ENCODE peak calls at places on chromosomes 1 and 21, in ten cellular contexts. S is NCI-H1092; A is nephron progenitor cell; F is stimulated activated CD8-positive, alpha-beta memory T cell treated with anti-CD3 and anti-CD28 coated beads, Interleukin-2, amount 100 ng/mL, for 48 hours; U is Peyer's patch; O is activated T-helper 1 cell treated with anti-CD3 and anti-CD28 coated beads, Interleukin-12 subunit alpha, Interleukin-12 subunit beta, Interleukin-2, Interleukin-4 antibody, amounts not matched to agents 30 ng/mL and 10 ng/mL and 1 ng/mL, durations not matched to agents 14 hours and 24 hours and 36 hours; T is Jurkat, Clone E6-1; W is GM12864; V is midbrain; I is NCI-H748 treated with DMSO at 0.1 percent for 48 hours. L is an unnamed sample.

GRCh38 chr1:179779645-179780272 is 36.7 kb downstream of the FAM163A start:
- DNase-seq in A (no peak), V (no peak), F (no peak), T (no peak), O (no peak), S (peak), U (no peak), I (no peak), W (no peak), L (no peak)

GRCh38 chr1:230186003-230186863 is 119.2 kb downstream of the GALNT2 start:
- DNase-seq in V (no peak), W (no peak), F (no peak), U (no peak), T (no peak), S (peak), O (no peak), I (peak), A (no peak), L (no peak)

GRCh38 chr21:21034046-21034445 is 35.8 kb downstream of the NCAM2 start:
- DNase-seq in O (no peak), T (no peak), S (no peak), F (no peak), A (no peak), V (no peak), W (no peak), I (no peak), U (no peak), L (no peak)

GRCh38 chr1:230812568-230812967 is 55.8 kb downstream of the C1orf198 start:
- DNase-seq in O (no peak), U (no peak), I (no peak), W (no peak), F (no peak), S (no peak), A (no peak), V (no peak), T (no peak), L (no peak)

GRCh38 chr1:32338637-32339145 is 2.7 kb upstream of the MARCKSL1 start:
- DNase-seq in T (no peak), I (no peak), U (no peak), S (no peak), O (no peak), A (no peak), V (no peak), W (no peak), F (no peak), L (no peak)

GRCh38 chr1:111334169-111334568 is 43.5 kb downstream of the CHIA start:
- DNase-seq in I (no peak), F (no peak), S (peak), W (peak), A (no peak), U (peak), O (peak), V (peak), T (peak), L (peak)

GRCh38 chr1:31460027-31460426 is 47.0 kb downstream of the SERINC2 start:
- DNase-seq in O (no peak), F (no peak), A (no peak), W (no peak), T (no peak), I (no peak), V (no peak), S (no peak), U (no peak), L (no peak)

GRCh38 chr1:85612704-85613361 is 32.3 kb downstream of the CCN1 start:
- DNase-seq in S (no peak), W (no peak), O (no peak), A (no peak), V (no peak), I (no peak), F (no peak), U (no peak), T (peak), L (no peak)

GRCh38 chr1:149931212-149931805 is 3.7 kb upstream of the SF3B4 start:
- DNase-seq in S (no peak), F (no peak), W (no peak), U (no peak), V (no peak), A (no peak), T (no peak), I (no peak), O (no peak), L (no peak)

GRCh38 chr1:219239518-219239917 is 65.8 kb downstream of the LYPLAL1 start:
- DNase-seq in A (no peak), I (no peak), S (no peak), V (no peak), U (no peak), W (no peak), O (no peak), F (no peak), T (no peak), L (no peak)

GRCh38 chr1:203666621-203667020 is 40.0 kb downstream of the ATP2B4 start:
- DNase-seq in U (no peak), I (no peak), O (no peak), W (no peak), V (no peak), T (no peak), S (no peak), A (no peak), F (no peak), L (no peak)

GRCh38 chr1:106876384-106876783 is 180.1 kb upstream of the PRMT6 start:
- DNase-seq in F (no peak), V (peak), W (no peak), S (no peak), O (no peak), U (no peak), I (no peak), T (no peak), A (no peak), L (no peak)

GRCh38 chr1:173424137-173424536 is 53.0 kb upstream of the PRDX6 start:
- DNase-seq in O (no peak), W (no peak), F (no peak), S (no peak), V (no peak), T (no peak), U (no peak), I (no peak), A (no peak), L (no peak)

GRCh38 chr1:245687636-245688535 is 533.1 kb downstream of the KIF26B start:
- DNase-seq in S (no peak), V (no peak), U (no peak), F (no peak), T (no peak), I (no peak), O (no peak), W (no peak), A (peak), L (no peak)

GRCh38 chr1:19361231-19362147 is 49.4 kb downstream of the SLC66A1 start:
- DNase-seq in I (no peak), U (no peak), F (no peak), O (no peak), W (no peak), S (no peak), T (peak), A (no peak), V (no peak), L (no peak)

GRCh38 chr1:86499987-86500593 is 31.4 kb downstream of the CLCA1 start:
- DNase-seq in O (no peak), F (no peak), T (peak), I (peak), A (no peak), U (no peak), V (peak), W (no peak), S (no peak), L (no peak)

GRCh38 chr1:46302091-46303037 is 1.1 kb downstream of the LRRC41 start:
- DNase-seq in A (peak), O (peak), I (no peak), F (peak), S (no peak), T (no peak), V (peak), U (peak), W (no peak), L (peak)

GRCh38 chr21:19123053-19123452 is 719.5 kb upstream of the TMPRSS15 start:
- DNase-seq in F (no peak), T (no peak), U (no peak), O (no peak), A (no peak), I (peak), W (no peak), V (no peak), S (peak), L (no peak)